ENCODE peak calls at places on chromosomes 11 and 22, in nine cellular contexts. D is fibroblast of lung, X is tibial artery, Z is GM23248, F is hepatocyte, E is IMR-90, C is endothelial cell of umbilical vein, S is transverse colon, L is kidney. I is an unnamed sample.
A peak's percentile ranks its signal among the peaks of the same experiment; 100 is the strongest.

GRCh38 chr22:23774922-23775436 is 2.3 kb downstream of the MMP11 start:
- DNase-seq in S (no peak), D (peak; percentile 76), F (peak; percentile 51), E (peak; percentile 33), Z (peak; percentile 63), L (no peak), X (no peak), C (no peak), I (no peak)

GRCh38 chr11:46356911-46357482 is 9.7 kb downstream of the DGKZ start:
- DNase-seq in S (no peak), X (no peak), C (no peak), Z (peak; percentile 85), F (peak; percentile 55), L (no peak), D (peak; percentile 47), E (peak; percentile 85), I (no peak)

GRCh38 chr22:24523873-24524272 is 28.7 kb downstream of the UPB1 start:
- DNase-seq in S (no peak), L (no peak), C (peak; percentile 45), D (peak; percentile 86), F (no peak), E (peak; percentile 59), X (no peak), Z (peak; percentile 64), I (no peak)

GRCh38 chr11:70505761-70506657 is 107.7 kb downstream of the CTTN start:
- DNase-seq in D (no peak), L (peak; percentile 61), X (no peak), S (no peak), Z (peak; percentile 43), F (no peak), E (no peak), C (no peak), I (no peak)

GRCh38 chr11:66322732-66323427 is 6.0 kb upstream of the CD248 start:
- DNase-seq in Z (peak; percentile 82), E (no peak), X (peak; percentile 81), D (no peak), F (no peak), L (peak; percentile 89), S (no peak), C (no peak), I (peak; percentile 83)

GRCh38 chr11:69293819-69294505 is at the start of gene MYEOV:
- DNase-seq in D (peak; percentile 33), F (no peak), Z (peak; percentile 61), L (peak; percentile 69), E (no peak), S (peak; percentile 81), X (no peak), C (peak; percentile 47), I (peak; percentile 29)

GRCh38 chr11:125343086-125343731 is 152.9 kb downstream of the FEZ1 start:
- DNase-seq in L (no peak), F (no peak), X (peak; percentile 32), S (no peak), D (no peak), E (no peak), C (no peak), Z (no peak), I (no peak)

GRCh38 chr11:123054301-123055065 is 7.5 kb downstream of the HSPA8 start:
- DNase-seq in D (peak; percentile 66), S (no peak), Z (peak; percentile 89), E (peak; percentile 73), L (no peak), F (peak; percentile 88), C (peak; percentile 68), X (no peak), I (peak; percentile 93)

GRCh38 chr11:63177872-63178271 is 33.9 kb upstream of the SLC22A24 start:
- DNase-seq in L (no peak), Z (no peak), F (no peak), S (no peak), E (no peak), C (no peak), D (no peak), X (no peak), I (no peak)

GRCh38 chr22:50209893-50210292 is 9.1 kb downstream of the SELENOO start:
- DNase-seq in F (peak; percentile 74), X (no peak), S (peak; percentile 68), E (peak; percentile 57), D (peak; percentile 31), L (peak; percentile 85), C (peak; percentile 56), Z (peak; percentile 75), I (peak; percentile 76)

GRCh38 chr11:30753994-30754393 is 167.8 kb upstream of the MPPED2 start:
- DNase-seq in X (no peak), S (no peak), L (no peak), C (no peak), E (no peak), Z (no peak), F (no peak), D (no peak), I (no peak)
- H3K4me3 ChIP-seq in X (no peak overlapping the region), S (no peak overlapping the region), L (no peak overlapping the region), C (no peak overlapping the region), E (no peak overlapping the region), Z (no peak overlapping the region), F (no peak overlapping the region), D (no peak overlapping the region), I (no peak overlapping the region)

DNA sequence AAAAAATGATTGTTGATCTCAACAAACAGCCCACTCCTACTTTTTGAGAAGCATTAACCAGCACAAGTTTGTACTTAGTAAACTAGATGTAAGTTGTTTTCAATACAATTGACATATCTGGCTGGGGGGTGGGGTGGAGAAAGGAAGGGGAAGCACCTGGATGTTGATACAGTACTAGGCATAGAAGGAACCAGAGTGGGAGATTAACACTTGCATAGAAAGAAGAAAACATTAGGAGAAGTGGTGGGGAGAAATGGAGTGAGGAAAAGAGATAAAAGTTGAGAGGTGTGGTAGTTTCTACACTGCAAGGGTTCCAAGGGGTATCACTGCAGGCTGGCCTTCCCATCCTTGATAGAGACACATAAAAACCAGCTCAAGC is 10.6 kb upstream of the GAB2 start:
- DNase-seq in D (no peak), E (no peak), L (no peak), F (no peak), X (no peak), Z (no peak), S (no peak), C (peak; percentile 84), I (no peak)
- H3K27ac ChIP-seq in D (no peak overlapping the region), E (no peak overlapping the region), L (no peak overlapping the region), F (no peak overlapping the region), X (no peak overlapping the region), Z (no peak overlapping the region), S (no peak overlapping the region), C (no peak overlapping the region), I (no peak overlapping the region)

GRCh38 chr22:30308096-30308495 is 18.6 kb downstream of the TBC1D10A start:
- DNase-seq in F (no peak), X (no peak), C (no peak), S (no peak), E (no peak), Z (no peak), D (no peak), L (no peak), I (no peak)
- H3K4me1 ChIP-seq in F (peaks cover 46% of the 10 kb centered on the region), X (peaks cover 16% of the 10 kb centered on the region), C (peaks cover 23% of the 10 kb centered on the region), S (peaks cover 100% of the 10 kb centered on the region), E (peaks cover 39% of the 10 kb centered on the region), Z (peaks cover 61% of the 10 kb centered on the region), D (peaks cover 44% of the 10 kb centered on the region), L (peaks cover 94% of the 10 kb centered on the region), I (peaks cover 7% of the 10 kb centered on the region)

GRCh38 chr11:9461760-9462134 is 935 bp downstream of the ZNF143 start:
- DNase-seq in C (peak; percentile 49), L (no peak), E (peak; percentile 15), F (no peak), X (no peak), D (peak; percentile 49), S (no peak), Z (peak; percentile 47), I (no peak)

GRCh38 chr11:9460322-9461067 is at the start of gene ZNF143:
- DNase-seq in S (peak; percentile 100), C (peak; percentile 100), Z (peak; percentile 100), D (peak; percentile 100), E (peak; percentile 100), L (peak; percentile 100), F (peak; percentile 100), X (peak; percentile 100), I (peak; percentile 100)

GRCh38 chr11:9462172-9462799 is 1.5 kb downstream of the ZNF143 start:
- DNase-seq in E (peak; percentile 25), L (no peak), F (no peak), X (no peak), S (no peak), Z (peak; percentile 33), D (peak; percentile 53), C (no peak), I (peak; percentile 22)

GRCh38 chr11:9461068-9461759 is 402 bp downstream of the ZNF143 start:
- DNase-seq in Z (peak; percentile 96), E (peak; percentile 86), X (peak; percentile 97), D (peak; percentile 87), F (peak; percentile 91), C (peak; percentile 90), S (peak; percentile 86), L (peak; percentile 97), I (peak; percentile 90)

GRCh38 chr11:9459573-9460321 is 1.1 kb upstream of the ZNF143 start:
- DNase-seq in F (peak; percentile 53), S (peak; percentile 27), D (peak; percentile 70), E (peak; percentile 64), C (peak; percentile 70), Z (peak; percentile 76), L (no peak), X (no peak), I (peak; percentile 28)
- H3K4me3 ChIP-seq in F (peak overlapping the region; percentile 63), S (peak overlapping the region; percentile 98), D (peak overlapping the region; percentile 70), E (peak overlapping the region; percentile 81), C (peak overlapping the region; percentile 94), Z (peak overlapping the region; percentile 91), L (peak overlapping the region; percentile 97), X (peak overlapping the region; percentile 80), I (peak overlapping the region; percentile 63)